ENCODE peak calls at places on chromosome 3, in six cellular contexts. One of them, this sample, is unnamed.

GRCh38 chr3:128487813-128488635 is 5.0 kb downstream of the GATA2 start:
- DNase-seq in GM23338: peak; percentile 97
- DNase-seq in stimulated activated naive CD8-positive, alpha-beta T cell treated with anti-CD3 and anti-CD28 coated beads, Interleukin-15, Interleukin-2, amounts not matched to agents 100 U/mL and 50 U/mL, for 24 hours: peak; percentile 57
- DNase-seq in T-helper 2 cell: no peak
- DNase-seq in AG20443: peak; percentile 96
- DNase-seq in A549: peak; percentile 83
- DNase-seq in this sample: peak; percentile 94

GRCh38 chr3:127458698-127459097 is 131.8 kb downstream of the TPRA1 start:
- DNase-seq in A549: no peak
- DNase-seq in stimulated activated naive CD8-positive, alpha-beta T cell treated with anti-CD3 and anti-CD28 coated beads, Interleukin-15, Interleukin-2, amounts not matched to agents 100 U/mL and 50 U/mL, for 24 hours: peak; percentile 43
- DNase-seq in AG20443: no peak
- DNase-seq in T-helper 2 cell: no peak
- DNase-seq in GM23338: peak; percentile 91
- DNase-seq in this sample: no peak

GRCh38 chr3:65996605-65997004 is 42.1 kb downstream of the MAGI1 start:
- DNase-seq in T-helper 2 cell: no peak
- DNase-seq in A549: no peak
- DNase-seq in AG20443: no peak
- DNase-seq in GM23338: peak; percentile 36
- DNase-seq in stimulated activated naive CD8-positive, alpha-beta T cell treated with anti-CD3 and anti-CD28 coated beads, Interleukin-15, Interleukin-2, amounts not matched to agents 100 U/mL and 50 U/mL, for 24 hours: no peak
- DNase-seq in this sample: no peak

GRCh38 chr3:12170207-12170606 is 11.5 kb upstream of the TIMP4 start:
- DNase-seq in GM23338: no peak
- DNase-seq in stimulated activated naive CD8-positive, alpha-beta T cell treated with anti-CD3 and anti-CD28 coated beads, Interleukin-15, Interleukin-2, amounts not matched to agents 100 U/mL and 50 U/mL, for 24 hours: no peak
- DNase-seq in A549: no peak
- DNase-seq in AG20443: peak; percentile 64
- DNase-seq in T-helper 2 cell: no peak
- DNase-seq in this sample: peak; percentile 33

GRCh38 chr3:130576571-130577266 is 59.7 kb downstream of the COL6A6 start:
- DNase-seq in AG20443: peak; percentile 58
- DNase-seq in stimulated activated naive CD8-positive, alpha-beta T cell treated with anti-CD3 and anti-CD28 coated beads, Interleukin-15, Interleukin-2, amounts not matched to agents 100 U/mL and 50 U/mL, for 24 hours: no peak
- DNase-seq in A549: no peak
- DNase-seq in GM23338: no peak
- DNase-seq in T-helper 2 cell: no peak
- DNase-seq in this sample: peak; percentile 40

GRCh38 chr3:162217603-162218002 is 721.0 kb downstream of the OTOL1 start:
- DNase-seq in GM23338: no peak
- DNase-seq in T-helper 2 cell: no peak
- DNase-seq in A549: no peak
- DNase-seq in stimulated activated naive CD8-positive, alpha-beta T cell treated with anti-CD3 and anti-CD28 coated beads, Interleukin-15, Interleukin-2, amounts not matched to agents 100 U/mL and 50 U/mL, for 24 hours: no peak
- DNase-seq in AG20443: peak; percentile 69
- DNase-seq in this sample: peak; percentile 24

GRCh38 chr3:187798531-187799520 is 53.6 kb upstream of the BCL6 start:
- DNase-seq in A549: no peak
- DNase-seq in T-helper 2 cell: peak; percentile 36
- DNase-seq in AG20443: no peak
- DNase-seq in GM23338: no peak
- DNase-seq in stimulated activated naive CD8-positive, alpha-beta T cell treated with anti-CD3 and anti-CD28 coated beads, Interleukin-15, Interleukin-2, amounts not matched to agents 100 U/mL and 50 U/mL, for 24 hours: no peak
- DNase-seq in this sample: no peak

GRCh38 chr3:156174229-156174847 is 54.0 kb downstream of the KCNAB1 start:
- DNase-seq in T-helper 2 cell: no peak
- DNase-seq in stimulated activated naive CD8-positive, alpha-beta T cell treated with anti-CD3 and anti-CD28 coated beads, Interleukin-15, Interleukin-2, amounts not matched to agents 100 U/mL and 50 U/mL, for 24 hours: no peak
- DNase-seq in GM23338: peak; percentile 33
- DNase-seq in AG20443: peak; percentile 35
- DNase-seq in A549: peak; percentile 34
- DNase-seq in this sample: peak; percentile 17

GRCh38 chr3:149266733-149267132 is 45.1 kb upstream of the CP start:
- DNase-seq in A549: no peak
- DNase-seq in stimulated activated naive CD8-positive, alpha-beta T cell treated with anti-CD3 and anti-CD28 coated beads, Interleukin-15, Interleukin-2, amounts not matched to agents 100 U/mL and 50 U/mL, for 24 hours: no peak
- DNase-seq in AG20443: no peak
- DNase-seq in T-helper 2 cell: no peak
- DNase-seq in GM23338: no peak
- DNase-seq in this sample: no peak

GRCh38 chr3:98986073-98986472 is 84.6 kb upstream of the DCBLD2 start:
- DNase-seq in AG20443: peak; percentile 60
- DNase-seq in GM23338: peak; percentile 85
- DNase-seq in stimulated activated naive CD8-positive, alpha-beta T cell treated with anti-CD3 and anti-CD28 coated beads, Interleukin-15, Interleukin-2, amounts not matched to agents 100 U/mL and 50 U/mL, for 24 hours: no peak
- DNase-seq in A549: peak; percentile 74
- DNase-seq in T-helper 2 cell: no peak
- DNase-seq in this sample: peak; percentile 90

GRCh38 chr3:155303540-155303939 is 10.1 kb upstream of the STRIT1 start:
- DNase-seq in A549: no peak
- DNase-seq in AG20443: no peak
- DNase-seq in stimulated activated naive CD8-positive, alpha-beta T cell treated with anti-CD3 and anti-CD28 coated beads, Interleukin-15, Interleukin-2, amounts not matched to agents 100 U/mL and 50 U/mL, for 24 hours: no peak
- DNase-seq in T-helper 2 cell: no peak
- DNase-seq in GM23338: no peak
- DNase-seq in this sample: no peak

GRCh38 chr3:45537960-45538640 is 56.5 kb upstream of the LIMD1 start:
- DNase-seq in GM23338: no peak
- DNase-seq in T-helper 2 cell: no peak
- DNase-seq in A549: no peak
- DNase-seq in AG20443: no peak
- DNase-seq in stimulated activated naive CD8-positive, alpha-beta T cell treated with anti-CD3 and anti-CD28 coated beads, Interleukin-15, Interleukin-2, amounts not matched to agents 100 U/mL and 50 U/mL, for 24 hours: no peak
- DNase-seq in this sample: no peak

GRCh38 chr3:76034652-76035051 is 249.3 kb upstream of the ZNF717 start:
- DNase-seq in stimulated activated naive CD8-positive, alpha-beta T cell treated with anti-CD3 and anti-CD28 coated beads, Interleukin-15, Interleukin-2, amounts not matched to agents 100 U/mL and 50 U/mL, for 24 hours: no peak
- DNase-seq in GM23338: no peak
- DNase-seq in AG20443: no peak
- DNase-seq in T-helper 2 cell: no peak
- DNase-seq in A549: no peak
- DNase-seq in this sample: no peak

GRCh38 chr3:10305331-10305902 is 12.7 kb upstream of the GHRL start:
- DNase-seq in A549: no peak
- DNase-seq in GM23338: no peak
- DNase-seq in stimulated activated naive CD8-positive, alpha-beta T cell treated with anti-CD3 and anti-CD28 coated beads, Interleukin-15, Interleukin-2, amounts not matched to agents 100 U/mL and 50 U/mL, for 24 hours: no peak
- DNase-seq in AG20443: no peak
- DNase-seq in T-helper 2 cell: no peak
- DNase-seq in this sample: no peak

GRCh38 chr3:9179826-9180763 is 69.4 kb downstream of the SRGAP3 start:
- DNase-seq in A549: no peak
- DNase-seq in AG20443: no peak
- DNase-seq in GM23338: no peak
- DNase-seq in stimulated activated naive CD8-positive, alpha-beta T cell treated with anti-CD3 and anti-CD28 coated beads, Interleukin-15, Interleukin-2, amounts not matched to agents 100 U/mL and 50 U/mL, for 24 hours: no peak
- DNase-seq in T-helper 2 cell: no peak
- DNase-seq in this sample: no peak

GRCh38 chr3:38644016-38644661 is 5.3 kb downstream of the SCN5A start:
- DNase-seq in AG20443: no peak
- DNase-seq in A549: no peak
- DNase-seq in stimulated activated naive CD8-positive, alpha-beta T cell treated with anti-CD3 and anti-CD28 coated beads, Interleukin-15, Interleukin-2, amounts not matched to agents 100 U/mL and 50 U/mL, for 24 hours: no peak
- DNase-seq in GM23338: no peak
- DNase-seq in T-helper 2 cell: no peak
- DNase-seq in this sample: no peak

GRCh38 chr3:99875573-99875924 is 57.9 kb downstream of the CMSS1 start:
- DNase-seq in AG20443: peak; percentile 30
- DNase-seq in A549: peak; percentile 13
- DNase-seq in GM23338: peak; percentile 21
- DNase-seq in T-helper 2 cell: no peak
- DNase-seq in stimulated activated naive CD8-positive, alpha-beta T cell treated with anti-CD3 and anti-CD28 coated beads, Interleukin-15, Interleukin-2, amounts not matched to agents 100 U/mL and 50 U/mL, for 24 hours: no peak
- DNase-seq in this sample: no peak

GRCh38 chr3:48285132-48285531 is 44.2 kb downstream of the ZNF589 start:
- DNase-seq in stimulated activated naive CD8-positive, alpha-beta T cell treated with anti-CD3 and anti-CD28 coated beads, Interleukin-15, Interleukin-2, amounts not matched to agents 100 U/mL and 50 U/mL, for 24 hours: no peak
- DNase-seq in AG20443: peak; percentile 74
- DNase-seq in T-helper 2 cell: no peak
- DNase-seq in GM23338: no peak
- DNase-seq in A549: no peak
- DNase-seq in this sample: peak; percentile 45

GRCh38 chr3:37662708-37663107 is 199.0 kb upstream of the CTDSPL start:
- DNase-seq in T-helper 2 cell: no peak
- DNase-seq in A549: no peak
- DNase-seq in AG20443: no peak
- DNase-seq in GM23338: no peak
- DNase-seq in stimulated activated naive CD8-positive, alpha-beta T cell treated with anti-CD3 and anti-CD28 coated beads, Interleukin-15, Interleukin-2, amounts not matched to agents 100 U/mL and 50 U/mL, for 24 hours: no peak
- DNase-seq in this sample: no peak

GRCh38 chr3:134252766-134253165 is 2.1 kb upstream of the RYK start:
- DNase-seq in GM23338: peak; percentile 68
- DNase-seq in A549: no peak
- DNase-seq in T-helper 2 cell: no peak
- DNase-seq in AG20443: no peak
- DNase-seq in stimulated activated naive CD8-positive, alpha-beta T cell treated with anti-CD3 and anti-CD28 coated beads, Interleukin-15, Interleukin-2, amounts not matched to agents 100 U/mL and 50 U/mL, for 24 hours: no peak
- DNase-seq in this sample: no peak

GRCh38 chr3:157107644-157108133 is 52.3 kb downstream of the CCNL1 start:
- DNase-seq in A549: no peak
- DNase-seq in stimulated activated naive CD8-positive, alpha-beta T cell treated with anti-CD3 and anti-CD28 coated beads, Interleukin-15, Interleukin-2, amounts not matched to agents 100 U/mL and 50 U/mL, for 24 hours: no peak
- DNase-seq in AG20443: no peak
- DNase-seq in GM23338: no peak
- DNase-seq in T-helper 2 cell: no peak
- DNase-seq in this sample: no peak

GRCh38 chr3:32018723-32019564 is 37.4 kb downstream of the ZNF860 start:
- DNase-seq in stimulated activated naive CD8-positive, alpha-beta T cell treated with anti-CD3 and anti-CD28 coated beads, Interleukin-15, Interleukin-2, amounts not matched to agents 100 U/mL and 50 U/mL, for 24 hours: no peak
- DNase-seq in GM23338: peak; percentile 77
- DNase-seq in AG20443: peak; percentile 61
- DNase-seq in A549: peak; percentile 61
- DNase-seq in T-helper 2 cell: peak; percentile 10
- DNase-seq in this sample: peak; percentile 29

GRCh38 chr3:23100106-23100505 is 103.0 kb upstream of the UBE2E2 start:
- DNase-seq in AG20443: no peak
- DNase-seq in A549: no peak
- DNase-seq in GM23338: no peak
- DNase-seq in stimulated activated naive CD8-positive, alpha-beta T cell treated with anti-CD3 and anti-CD28 coated beads, Interleukin-15, Interleukin-2, amounts not matched to agents 100 U/mL and 50 U/mL, for 24 hours: no peak
- DNase-seq in T-helper 2 cell: no peak
- DNase-seq in this sample: no peak